ENCODE peak calls at places on chromosomes 2 and 18, in eight cellular contexts. M is EL, A is SW480, J is cardiac muscle cell, Y is substantia nigra, E is endothelial cell, R is AG09319, F is AG04450. U is an unnamed sample.

GRCh38 chr2:47072018-47072691 is 83.0 kb downstream of the STPG4 start:
- DNase-seq in M (peak), A (peak), J (peak), Y (no peak), E (no peak), R (peak), F (no peak), U (peak)

GRCh38 chr2:146467425-146467824 is 1377.4 kb upstream of the ACVR2A start:
- DNase-seq in M (no peak), A (no peak), J (no peak), Y (no peak), E (no peak), R (no peak), F (no peak), U (no peak)

GRCh38 chr2:143955416-143956075 is 564.4 kb downstream of the ZEB2 start:
- DNase-seq in M (peak), A (no peak), J (peak), Y (no peak), E (no peak), R (no peak), F (peak), U (no peak)

GRCh38 chr2:229849073-229849472 is 72.7 kb downstream of the TRIP12 start:
- DNase-seq in M (no peak), A (no peak), J (no peak), Y (no peak), E (no peak), R (no peak), F (no peak), U (no peak)

GRCh38 chr2:172119089-172119488 is 16.4 kb upstream of the DLX2 start:
- DNase-seq in M (peak), A (peak), J (peak), Y (no peak), E (no peak), R (no peak), F (no peak), U (no peak)

GRCh38 chr2:17757321-17757720 is 3.4 kb downstream of the GEN1 start:
- DNase-seq in M (peak), A (peak), J (peak), Y (no peak), E (no peak), R (no peak), F (no peak), U (no peak)

GRCh38 chr2:11160731-11161455 is 5.6 kb downstream of the SLC66A3 start:
- DNase-seq in M (no peak), A (no peak), J (no peak), Y (no peak), E (no peak), R (no peak), F (no peak), U (no peak)

GRCh38 chr2:150286730-150287362 is 200.6 kb downstream of the RND3 start:
- DNase-seq in M (peak), A (no peak), J (no peak), Y (no peak), E (no peak), R (no peak), F (no peak), U (no peak)

GRCh38 chr2:119647440-119648169 is 31.4 kb upstream of the TMEM177 start:
- DNase-seq in M (peak), A (no peak), J (peak), Y (no peak), E (no peak), R (no peak), F (no peak), U (no peak)

GRCh38 chr2:112938904-112939303 is 27.9 kb downstream of the IL37 start:
- DNase-seq in M (peak), A (peak), J (peak), Y (no peak), E (no peak), R (no peak), F (no peak), U (no peak)

GRCh38 chr2:138501427-138502252 is at the start of gene SPOPL:
- DNase-seq in M (peak), A (peak), J (peak), Y (peak), E (peak), R (peak), F (peak), U (peak)

GRCh38 chr2:192194866-192195547 is at the start of gene TMEFF2:
- DNase-seq in M (peak), A (no peak), J (peak), Y (peak), E (peak), R (peak), F (peak), U (peak)

GRCh38 chr2:147182260-147182659 is 662.6 kb upstream of the ACVR2A start:
- DNase-seq in M (peak), A (no peak), J (peak), Y (no peak), E (no peak), R (no peak), F (no peak), U (no peak)

GRCh38 chr2:72140621-72140960 is 7.1 kb downstream of the CYP26B1 start:
- DNase-seq in M (no peak), A (no peak), J (no peak), Y (no peak), E (no peak), R (no peak), F (no peak), U (no peak)

GRCh38 chr2:54422072-54422581 is 34.0 kb upstream of the SPTBN1 start:
- DNase-seq in M (no peak), A (no peak), J (no peak), Y (no peak), E (no peak), R (no peak), F (no peak), U (no peak)

GRCh38 chr2:219104107-219105050 is 43.7 kb upstream of the IHH start:
- DNase-seq in M (peak), A (peak), J (peak), Y (no peak), E (peak), R (peak), F (no peak), U (no peak)

GRCh38 chr2:240128608-240129144 is 7.4 kb downstream of the COPS9 start:
- DNase-seq in M (no peak), A (no peak), J (no peak), Y (no peak), E (no peak), R (no peak), F (no peak), U (no peak)

GRCh38 chr2:202267495-202267894 is 1.9 kb downstream of the NOP58 start:
- DNase-seq in M (peak), A (no peak), J (no peak), Y (no peak), E (no peak), R (no peak), F (no peak), U (no peak)

GRCh38 chr2:95385570-95385984 is 16.9 kb upstream of the FAHD2A start:
- DNase-seq in M (no peak), A (no peak), J (no peak), Y (no peak), E (no peak), R (no peak), F (no peak), U (no peak)

GRCh38 chr2:240258685-240259084 is 118.2 kb upstream of the OTOS start:
- DNase-seq in M (no peak), A (no peak), J (no peak), Y (no peak), E (no peak), R (no peak), F (no peak), U (no peak)

GRCh38 chr2:11710632-11711381 is 35.6 kb upstream of the LPIN1 start:
- DNase-seq in M (no peak), A (no peak), J (peak), Y (no peak), E (no peak), R (no peak), F (no peak), U (no peak)

GRCh38 chr18:61333746-61334490 is 688 bp downstream of the CDH20 start:
- DNase-seq in M (no peak), A (no peak), J (peak), Y (no peak), E (peak), R (no peak), F (no peak), U (peak)

U was measured in glutamatergic neuron.